ENCODE peak calls at places on chromosomes 5 and 9, in four cellular contexts. N, L, O and R are unnamed samples.

GRCh38 chr9:137311971-137312851 is 10.1 kb upstream of the NRARP start:
- DNase-seq in O (no peak), N (no peak), L (peak), R (no peak)

GRCh38 chr9:100206899-100207298 is 107.9 kb downstream of the INVS start:
- DNase-seq in N (peak), L (no peak), O (no peak), R (no peak)

GRCh38 chr5:74251106-74252032 is 389.2 kb downstream of the ENC1 start:
- DNase-seq in L (no peak), O (no peak), N (peak), R (peak)

GRCh38 chr5:79878721-79879336 is 112.2 kb downstream of the MTX3 start:
- DNase-seq in O (no peak), L (peak), N (no peak), R (peak)

GRCh38 chr5:111454198-111454606 is 58.1 kb downstream of the STARD4 start:
- DNase-seq in N (no peak), L (peak), O (no peak), R (no peak)

GRCh38 chr9:135520916-135521607 is at the start of gene LCN1:
- DNase-seq in L (no peak), N (no peak), O (peak), R (no peak)

GRCh38 chr9:109908459-109909390 is 128.7 kb downstream of the PALM2AKAP2 start:
- DNase-seq in O (no peak), N (peak), L (no peak), R (no peak)

GRCh38 chr9:83267741-83268140 is 204.8 kb upstream of the RASEF start:
- DNase-seq in L (no peak), O (no peak), N (peak), R (peak)

GRCh38 chr9:93674580-93675335 is 98.4 kb downstream of the PHF2 start:
- DNase-seq in O (peak), L (peak), N (no peak), R (no peak)

GRCh38 chr5:91499943-91500531 is 116.9 kb upstream of the ARRDC3 start:
- DNase-seq in L (peak), O (no peak), N (peak), R (peak)

GRCh38 chr9:88476491-88477271 is 58.3 kb upstream of the NXNL2 start:
- DNase-seq in L (no peak), O (no peak), N (no peak), R (no peak)

GRCh38 chr5:179311091-179311470 is 34.2 kb downstream of the ADAMTS2 start:
- DNase-seq in O (no peak), N (no peak), L (peak), R (no peak)

GRCh38 chr9:75692309-75692708 is 198.2 kb upstream of the PCSK5 start:
- DNase-seq in O (no peak), N (no peak), L (no peak), R (no peak)

GRCh38 chr5:171907731-171908343 is 98.6 kb downstream of the FBXW11 start:
- DNase-seq in L (peak), O (peak), N (peak), R (peak)

GRCh38 chr5:87190687-87191086 is 77.0 kb upstream of the RASA1 start:
- DNase-seq in L (no peak), N (no peak), O (no peak), R (no peak)

GRCh38 chr5:80809451-80809850 is 150.7 kb upstream of the RASGRF2 start:
- DNase-seq in L (no peak), N (no peak), O (no peak), R (no peak)

GRCh38 chr5:139470821-139471300 is at the start of gene SMIM33:
- DNase-seq in O (peak), L (no peak), N (no peak), R (no peak)
- H3K4me3 ChIP-seq in O (no peak), L (no peak), N (no peak), R (no peak)

GRCh38 chr5:103177543-103177942 is 57.4 kb downstream of the PPIP5K2 start:
- DNase-seq in L (no peak), N (no peak), O (no peak), R (no peak)

GRCh38 chr5:103178167-103178566 is 58.1 kb downstream of the PPIP5K2 start:
- DNase-seq in O (no peak), N (no peak), L (peak), R (peak)

GRCh38 chr5:103174147-103174546 is 54.0 kb downstream of the PPIP5K2 start:
- DNase-seq in O (no peak), N (no peak), L (no peak), R (no peak)
- H3K27ac ChIP-seq in O (no peak), N (no peak), L (no peak), R (no peak)

GRCh38 chr9:87469833-87470465 is 27.7 kb upstream of the DAPK1 start:
- DNase-seq in O (no peak), L (no peak), N (no peak), R (no peak)

GRCh38 chr9:87465791-87466190 is 31.9 kb upstream of the DAPK1 start:
- DNase-seq in O (no peak), N (no peak), L (no peak), R (no peak)

GRCh38 chr9:87464992-87465378 is 32.7 kb upstream of the DAPK1 start:
- DNase-seq in N (no peak), O (no peak), L (no peak), R (no peak)

GRCh38 chr9:87467187-87467586 is 30.5 kb upstream of the DAPK1 start:
- DNase-seq in N (no peak), O (no peak), L (no peak), R (no peak)

GRCh38 chr9:87464110-87464991 is 33.3 kb upstream of the DAPK1 start:
- DNase-seq in O (no peak), N (peak), L (no peak), R (no peak)
- TF ChIP-seq POLR2AphosphoS5 in O (no peak), N (no peak), L (no peak), R (no peak)

GRCh38 chr5:119287547-119288073 is 68.2 kb upstream of the TNFAIP8 start:
- DNase-seq in N (peak), O (no peak), L (no peak), R (no peak)
- H3K4me3 ChIP-seq in N (no peak), O (no peak), L (peak), R (no peak)

DNA sequence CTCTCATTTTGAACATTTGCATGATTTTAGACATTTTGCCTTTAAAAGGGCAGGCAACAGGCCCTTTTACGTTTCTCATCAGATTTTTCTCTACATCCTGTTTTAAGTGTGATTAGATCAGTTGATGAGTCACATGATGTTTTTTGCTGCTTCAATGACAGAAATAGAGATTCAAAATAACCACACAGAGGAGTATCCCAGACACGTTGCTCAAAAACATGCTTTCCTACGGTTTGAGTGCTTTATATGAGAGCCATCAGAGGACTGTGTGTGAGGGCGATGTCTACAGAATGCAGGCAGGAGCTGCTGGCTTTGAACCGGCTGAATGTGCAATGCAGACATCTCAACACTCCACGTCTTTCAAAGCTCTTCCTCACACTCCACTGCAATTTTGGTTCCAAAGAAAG is 42.1 kb downstream of the OTULIN start:
- DNase-seq in N (peak), O (no peak), L (peak), R (no peak)
- H3K27ac ChIP-seq in N (no peak), O (no peak), L (peak), R (no peak)

DNA sequence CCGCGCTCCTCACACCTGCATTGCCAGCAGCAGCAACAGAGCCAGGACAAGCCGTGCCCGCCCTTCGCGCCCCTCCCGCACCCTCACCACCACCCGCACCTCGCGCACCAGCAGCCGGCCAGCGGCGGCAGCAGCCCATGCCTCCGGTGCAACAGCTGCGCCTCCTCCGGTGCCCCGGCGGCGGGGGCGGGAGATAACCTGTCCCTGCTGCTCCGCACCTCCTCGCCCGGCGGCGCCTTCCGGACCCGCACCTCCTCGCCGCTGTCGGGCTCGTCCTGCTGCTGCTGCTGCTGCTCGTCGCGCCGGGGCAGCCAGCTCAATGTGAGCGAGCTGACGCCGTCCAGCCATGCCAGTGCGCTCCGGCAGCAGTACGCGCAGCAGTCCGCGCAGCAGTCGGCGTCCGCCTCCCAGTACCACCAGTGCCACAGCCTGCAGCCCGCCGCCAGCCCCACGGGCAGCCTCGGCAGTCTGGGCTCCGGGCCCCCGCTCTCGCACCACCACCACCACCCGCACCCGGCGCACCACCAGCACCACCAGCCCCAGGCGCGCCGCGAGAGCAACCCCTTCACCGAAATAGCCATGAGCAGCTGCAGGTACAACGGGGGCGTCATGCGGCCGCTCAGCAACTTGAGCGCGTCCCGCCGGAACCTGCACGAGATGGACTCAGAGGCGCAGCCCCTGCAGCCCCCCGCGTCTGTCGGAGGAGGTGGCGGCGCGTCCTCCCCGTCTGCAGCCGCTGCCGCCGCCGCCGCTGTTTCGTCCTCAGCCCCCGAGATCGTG is 517 bp downstream of the KCNN2 start:
- DNase-seq in N (no peak), O (no peak), L (peak), R (peak)
- TF ChIP-seq POLR2AphosphoS5 in N (no peak), O (no peak), L (no peak), R (no peak)